ENCODE peak calls at places on chromosomes 4 and X, in seven cellular contexts. U is NCI-H1417 treated with DMSO at 0.1 percent for 48 hours; C is Peyer's patch; D is GM12891; V is frontal cortex; Z is fibroblast of lung; O is naive thymus-derived CD4-positive, alpha-beta T cell. T is an unnamed sample.

GRCh38 chrX:21963736-21964135 is 23.2 kb downstream of the SMS start:
- DNase-seq in Z (peak), D (no peak), U (no peak), C (no peak), O (no peak), V (no peak), T (no peak)

GRCh38 chr4:83831588-83831987 is 295.7 kb downstream of the GPAT3 start:
- DNase-seq in V (no peak), U (no peak), O (no peak), D (no peak), C (no peak), Z (peak), T (no peak)

GRCh38 chr4:74166135-74166534 is 8.2 kb downstream of the MTHFD2L start:
- DNase-seq in V (no peak), O (no peak), D (no peak), U (no peak), Z (no peak), C (no peak), T (no peak)

GRCh38 chrX:40383969-40384368 is 196.8 kb upstream of the ATP6AP2 start:
- DNase-seq in V (no peak), O (no peak), Z (peak), D (no peak), U (no peak), C (no peak), T (no peak)

GRCh38 chrX:2351321-2351720 is 149.5 kb downstream of the DHRSX start:
- DNase-seq in Z (peak), O (no peak), U (no peak), D (no peak), V (no peak), C (no peak), T (no peak)

GRCh38 chrX:39814391-39814790 is 283.4 kb downstream of the BCOR start:
- DNase-seq in C (peak), Z (no peak), U (no peak), O (peak), V (no peak), D (no peak), T (no peak)

GRCh38 chrX:39645059-39645895 is 452.5 kb downstream of the BCOR start:
- DNase-seq in V (no peak), D (no peak), C (no peak), Z (peak), O (no peak), U (no peak), T (no peak)

GRCh38 chr4:55468724-55469123 is 73.0 kb downstream of the TMEM165 start:
- DNase-seq in Z (peak), V (no peak), C (no peak), D (no peak), U (no peak), O (no peak), T (no peak)

GRCh38 chrX:9071031-9071650 is 37.2 kb upstream of the FAM9B start:
- DNase-seq in V (no peak), C (no peak), Z (peak), U (no peak), O (no peak), D (no peak), T (no peak)

GRCh38 chr4:30620711-30621110 is 99.5 kb upstream of the PCDH7 start:
- DNase-seq in O (no peak), Z (no peak), U (no peak), D (no peak), V (no peak), C (no peak), T (no peak)

GRCh38 chrX:150940844-150941495 is 42.2 kb upstream of the HMGB3 start:
- DNase-seq in U (no peak), C (no peak), V (no peak), D (no peak), O (no peak), Z (no peak), T (no peak)

GRCh38 chr4:141241986-141242385 is 21.3 kb downstream of the ZNF330 start:
- DNase-seq in V (no peak), C (no peak), Z (peak), O (no peak), U (no peak), D (no peak), T (no peak)